ENCODE peak calls at places on chromosomes 1 and 21, in seven cellular contexts. A, E, U, D, W, G and V are unnamed samples.

GRCh38 chr1:98331232-98331631 is 330.3 kb upstream of the SNX7 start:
- DNase-seq in W (no peak), E (no peak), G (peak), U (no peak), D (no peak), A (peak), V (no peak)

GRCh38 chr1:61157420-61157987 is 75.1 kb downstream of the NFIA start:
- DNase-seq in A (peak), D (peak), G (peak), W (peak), E (no peak), U (no peak), V (no peak)

GRCh38 chr1:67883069-67883468 is 49.8 kb upstream of the GNG12 start:
- DNase-seq in W (peak), G (peak), A (peak), E (no peak), U (no peak), D (no peak), V (no peak)

GRCh38 chr1:165933446-165934170 is 106.2 kb downstream of the UCK2 start:
- DNase-seq in U (no peak), W (no peak), G (no peak), A (no peak), E (no peak), D (no peak), V (no peak)

GRCh38 chr1:43716559-43717281 is 9.4 kb downstream of the ST3GAL3 start:
- DNase-seq in G (no peak), E (no peak), U (no peak), D (no peak), A (no peak), W (peak), V (no peak)

GRCh38 chr1:235931181-235931738 is 64.6 kb upstream of the LYST start:
- DNase-seq in E (no peak), G (no peak), U (no peak), W (no peak), D (no peak), A (no peak), V (no peak)

GRCh38 chr1:243974451-243975292 is 76.4 kb upstream of the ZBTB18 start:
- DNase-seq in U (no peak), D (no peak), A (peak), G (no peak), E (no peak), W (peak), V (no peak)

GRCh38 chr21:39728341-39728740 is 16.6 kb upstream of the IGSF5 start:
- DNase-seq in W (no peak), E (no peak), D (no peak), A (no peak), G (no peak), U (no peak), V (no peak)

GRCh38 chr1:168737446-168737845 is 8.4 kb upstream of the DPT start:
- DNase-seq in D (no peak), A (no peak), G (no peak), W (no peak), U (no peak), E (no peak), V (no peak)

GRCh38 chr1:26690157-26690556 is 5.7 kb upstream of the ARID1A start:
- DNase-seq in U (no peak), A (no peak), E (no peak), G (no peak), W (no peak), D (no peak), V (no peak)

GRCh38 chr1:69737527-69738176 is 169.9 kb downstream of the LRRC7 start:
- DNase-seq in D (peak), U (no peak), G (peak), A (peak), W (peak), E (no peak), V (no peak)

GRCh38 chr1:182195733-182196132 is 134.2 kb upstream of the ZNF648 start:
- DNase-seq in E (no peak), G (no peak), A (no peak), D (no peak), U (no peak), W (no peak), V (no peak)

GRCh38 chr1:236119935-236120484 is 22.3 kb upstream of the GPR137B start:
- DNase-seq in W (no peak), E (no peak), D (no peak), U (no peak), A (no peak), G (no peak), V (no peak)

GRCh38 chr21:21200103-21200938 is 202.1 kb downstream of the NCAM2 start:
- DNase-seq in E (no peak), D (peak), G (peak), A (peak), U (no peak), W (peak), V (no peak)

GRCh38 chr1:61273861-61274260 is 191.5 kb downstream of the NFIA start:
- DNase-seq in D (no peak), U (no peak), G (no peak), E (no peak), W (no peak), A (no peak), V (no peak)

GRCh38 chr21:35720065-35720810 is 340.1 kb downstream of the SETD4 start:
- DNase-seq in D (peak), W (no peak), A (no peak), E (no peak), U (no peak), G (no peak), V (no peak)